ENCODE peak calls at places on chromosome 17, in six cellular contexts. One of them, this sample, is unnamed.

GRCh38 chr17:9309216-9309615 is 266.4 kb downstream of the STX8 start:
- DNase-seq in MM.1S: no peak
- DNase-seq in PC-3: no peak
- DNase-seq in GM23338: peak; percentile 71
- DNase-seq in SK-N-SH: no peak
- DNase-seq in OCI-LY7: no peak
- DNase-seq in this sample: peak; percentile 64

GRCh38 chr17:76678330-76678729 is 32.4 kb downstream of the MXRA7 start:
- DNase-seq in MM.1S: no peak
- DNase-seq in PC-3: no peak
- DNase-seq in GM23338: no peak
- DNase-seq in SK-N-SH: no peak
- DNase-seq in OCI-LY7: no peak
- DNase-seq in this sample: no peak

GRCh38 chr17:14745541-14745940 is 444.7 kb downstream of the HS3ST3B1 start:
- DNase-seq in MM.1S: no peak
- DNase-seq in PC-3: no peak
- DNase-seq in GM23338: no peak
- DNase-seq in SK-N-SH: no peak
- DNase-seq in OCI-LY7: no peak
- DNase-seq in this sample: no peak

GRCh38 chr17:15422392-15422957 is 44.9 kb downstream of the CDRT4 start:
- DNase-seq in MM.1S: no peak
- DNase-seq in PC-3: no peak
- DNase-seq in GM23338: no peak
- DNase-seq in SK-N-SH: no peak
- DNase-seq in OCI-LY7: no peak
- DNase-seq in this sample: no peak

GRCh38 chr17:50189396-50190277 is 11.8 kb downstream of the COL1A1 start:
- DNase-seq in MM.1S: no peak
- DNase-seq in PC-3: no peak
- DNase-seq in GM23338: no peak
- DNase-seq in SK-N-SH: no peak
- DNase-seq in OCI-LY7: no peak
- DNase-seq in this sample: no peak

GRCh38 chr17:35730400-35731005 is 936 bp upstream of the RASL10B start:
- DNase-seq in MM.1S: no peak
- DNase-seq in PC-3: no peak
- DNase-seq in GM23338: peak; percentile 34
- DNase-seq in SK-N-SH: no peak
- DNase-seq in OCI-LY7: no peak
- DNase-seq in this sample: no peak

GRCh38 chr17:35812456-35812855 is 3.2 kb downstream of the TAF15 start:
- DNase-seq in MM.1S: no peak
- DNase-seq in PC-3: no peak
- DNase-seq in GM23338: no peak
- DNase-seq in SK-N-SH: no peak
- DNase-seq in OCI-LY7: no peak
- DNase-seq in this sample: no peak

GRCh38 chr17:7215652-7216139 is 3.9 kb downstream of the DLG4 start:
- DNase-seq in MM.1S: no peak
- DNase-seq in PC-3: no peak
- DNase-seq in GM23338: peak; percentile 44
- DNase-seq in SK-N-SH: peak; percentile 59
- DNase-seq in OCI-LY7: peak; percentile 25
- DNase-seq in this sample: peak; percentile 41

GRCh38 chr17:30323262-30323894 is 10.5 kb downstream of the TMIGD1 start:
- DNase-seq in MM.1S: no peak
- DNase-seq in PC-3: no peak
- DNase-seq in GM23338: no peak
- DNase-seq in SK-N-SH: no peak
- DNase-seq in OCI-LY7: peak; percentile 87
- DNase-seq in this sample: no peak

GRCh38 chr17:28029033-28029432 is 13.4 kb upstream of the NLK start:
- DNase-seq in MM.1S: no peak
- DNase-seq in PC-3: no peak
- DNase-seq in GM23338: no peak
- DNase-seq in SK-N-SH: no peak
- DNase-seq in OCI-LY7: no peak
- DNase-seq in this sample: no peak

GRCh38 chr17:21373034-21373433 is 3.1 kb upstream of the KCNJ12 start:
- DNase-seq in MM.1S: peak; percentile 38
- DNase-seq in PC-3: no peak
- DNase-seq in GM23338: no peak
- DNase-seq in SK-N-SH: no peak
- DNase-seq in OCI-LY7: peak; percentile 43
- DNase-seq in this sample: no peak
- TF ChIP-seq EZH2phosphoT487 in MM.1S: no peak
- TF ChIP-seq EZH2phosphoT487 in PC-3: no peak
- TF ChIP-seq EZH2phosphoT487 in GM23338: no peak
- TF ChIP-seq EZH2phosphoT487 in SK-N-SH: no peak
- TF ChIP-seq EZH2phosphoT487 in OCI-LY7: no peak
- TF ChIP-seq EZH2phosphoT487 in this sample: no peak

DNA sequence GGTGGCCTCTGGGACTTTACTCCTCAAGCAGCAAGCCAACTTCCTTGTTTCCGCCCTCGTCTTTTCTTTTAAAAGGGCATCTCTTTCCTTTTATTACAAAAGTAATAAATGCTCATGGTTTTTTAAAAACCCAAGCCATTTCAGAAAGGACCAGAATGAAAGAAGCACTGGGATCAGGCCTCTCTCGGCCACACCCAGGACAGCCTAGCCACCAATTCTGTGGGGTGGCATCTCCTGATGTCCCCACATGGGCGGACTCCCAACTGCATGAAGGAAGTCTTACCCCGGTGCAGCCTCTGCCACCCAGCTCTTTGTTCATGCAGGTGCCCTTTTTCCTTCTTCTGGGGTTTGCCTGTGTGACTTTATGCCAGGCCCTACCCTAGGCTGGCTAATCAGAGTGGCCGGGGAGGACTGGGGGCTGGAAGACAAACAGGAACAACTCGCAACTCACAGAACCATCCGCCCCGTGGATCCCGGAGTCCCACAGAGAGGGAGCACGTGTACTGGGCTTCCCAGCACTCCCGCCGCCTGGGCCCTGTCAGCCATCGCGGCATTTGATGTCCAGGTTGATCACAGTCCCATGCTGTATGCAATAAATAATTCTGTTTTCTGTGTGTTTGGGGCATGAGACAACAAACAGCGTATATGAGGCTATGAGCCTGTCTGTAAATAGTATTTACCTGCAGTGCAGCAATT is 2.6 kb upstream of the RASD1 start:
- DNase-seq in MM.1S: no peak
- DNase-seq in PC-3: no peak
- DNase-seq in GM23338: no peak
- DNase-seq in SK-N-SH: no peak
- DNase-seq in OCI-LY7: no peak
- DNase-seq in this sample: no peak
- TF ChIP-seq EZH2phosphoT487 in MM.1S: no peak
- TF ChIP-seq EZH2phosphoT487 in PC-3: no peak
- TF ChIP-seq EZH2phosphoT487 in GM23338: no peak
- TF ChIP-seq EZH2phosphoT487 in SK-N-SH: no peak
- TF ChIP-seq EZH2phosphoT487 in OCI-LY7: no peak
- TF ChIP-seq EZH2phosphoT487 in this sample: no peak

DNA sequence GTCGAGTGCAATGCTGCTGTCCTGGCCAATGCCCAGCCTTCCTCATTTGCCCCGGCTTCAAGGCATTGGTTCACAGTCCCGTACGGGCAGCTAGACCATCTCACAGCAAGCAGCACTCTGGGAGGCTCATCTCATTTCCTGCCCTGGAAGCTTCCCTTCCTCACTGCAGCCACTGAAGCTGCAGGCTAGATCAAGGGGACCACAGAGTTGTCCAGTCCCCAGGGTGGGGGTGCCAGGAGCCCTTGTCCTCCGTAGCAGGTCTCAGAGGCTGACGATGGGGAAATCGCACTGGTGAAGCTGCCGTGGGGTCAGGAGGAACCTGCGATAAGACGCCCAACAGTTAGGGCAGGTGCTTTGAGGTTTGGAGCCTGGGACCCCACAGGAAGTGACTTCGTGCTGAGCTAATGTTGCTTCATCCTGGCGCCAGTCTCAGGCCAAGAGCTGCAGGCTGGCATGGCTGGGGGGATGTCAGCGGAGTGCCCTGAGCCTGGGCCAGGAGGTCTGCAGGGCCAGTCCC is at the start of gene SPNS3:
- DNase-seq in MM.1S: peak; percentile 7
- DNase-seq in PC-3: no peak
- DNase-seq in GM23338: no peak
- DNase-seq in SK-N-SH: no peak
- DNase-seq in OCI-LY7: peak; percentile 93
- DNase-seq in this sample: no peak
- TF ChIP-seq EZH2phosphoT487 in MM.1S: no peak
- TF ChIP-seq EZH2phosphoT487 in PC-3: no peak
- TF ChIP-seq EZH2phosphoT487 in GM23338: no peak
- TF ChIP-seq EZH2phosphoT487 in SK-N-SH: no peak
- TF ChIP-seq EZH2phosphoT487 in OCI-LY7: no peak
- TF ChIP-seq EZH2phosphoT487 in this sample: no peak

DNA sequence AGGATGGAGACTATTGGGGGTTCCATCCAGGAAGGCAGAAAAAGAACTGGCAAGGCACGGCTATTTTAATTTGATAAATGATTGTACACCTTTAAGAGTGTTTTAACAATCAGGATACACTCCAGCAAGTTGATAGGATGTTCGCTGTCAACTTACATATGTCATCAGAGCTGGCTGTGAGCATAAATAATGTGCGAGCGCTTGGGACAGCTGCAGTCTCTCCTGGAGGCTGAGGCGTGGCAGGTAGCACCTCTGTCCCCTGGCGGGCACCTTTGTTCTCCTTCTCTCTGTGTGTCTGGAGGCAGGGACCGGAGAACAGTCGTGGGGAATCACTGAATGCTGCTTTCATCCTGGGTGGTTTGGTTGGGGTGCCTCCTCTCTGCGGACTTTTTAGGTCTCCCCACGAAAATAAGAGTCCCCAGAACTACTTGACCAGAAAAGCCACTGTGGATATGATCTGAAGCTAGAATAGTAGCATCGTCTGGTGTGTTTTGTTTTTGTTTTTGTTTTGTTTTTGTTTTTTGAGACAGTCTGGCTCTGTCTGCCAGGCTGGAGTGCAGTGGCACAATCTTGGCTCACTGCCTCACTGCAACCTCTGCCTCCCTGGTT is 9.4 kb downstream of the BAHCC1 start:
- DNase-seq in MM.1S: no peak
- DNase-seq in PC-3: no peak
- DNase-seq in GM23338: no peak
- DNase-seq in SK-N-SH: no peak
- DNase-seq in OCI-LY7: peak; percentile 35
- DNase-seq in this sample: no peak
- TF ChIP-seq EZH2phosphoT487 in MM.1S: no peak
- TF ChIP-seq EZH2phosphoT487 in PC-3: no peak
- TF ChIP-seq EZH2phosphoT487 in GM23338: no peak
- TF ChIP-seq EZH2phosphoT487 in SK-N-SH: no peak
- TF ChIP-seq EZH2phosphoT487 in OCI-LY7: no peak
- TF ChIP-seq EZH2phosphoT487 in this sample: no peak